ENCODE peak calls at places on chromosomes 7 and 10, in four cellular contexts. A is Peyer's patch, B is HCT116, F is body of pancreas. S is an unnamed sample.

GRCh38 chr10:49700997-49701396 is 21.5 kb downstream of the C10orf53 start:
- DNase-seq in A (no peak), B (peak), F (no peak), S (no peak)

GRCh38 chr7:144391014-144391413 is 12.5 kb downstream of the NOBOX start:
- DNase-seq in A (no peak), B (no peak), F (no peak), S (no peak)

GRCh38 chr7:79454325-79454960 is 976 bp upstream of the MAGI2 start:
- DNase-seq in A (peak), B (no peak), F (peak), S (peak)

GRCh38 chr7:47474937-47475879 is 106.7 kb downstream of the TNS3 start:
- DNase-seq in A (peak), B (peak), F (peak), S (peak)

GRCh38 chr10:9621216-9621615 is 1396.5 kb upstream of the CELF2 start:
- DNase-seq in A (no peak), B (no peak), F (no peak), S (no peak)

GRCh38 chr10:62545155-62545554 is 171.0 kb downstream of the ZNF365 start:
- DNase-seq in A (no peak), B (no peak), F (no peak), S (no peak)

GRCh38 chr7:150410131-150410530 is 31.0 kb downstream of the ZNF775 start:
- DNase-seq in A (no peak), B (no peak), F (no peak), S (no peak)

GRCh38 chr10:71736570-71737355 is 17.2 kb upstream of the C10orf105 start:
- DNase-seq in A (no peak), B (no peak), F (no peak), S (no peak)

GRCh38 chr10:88623835-88624234 is 37.3 kb downstream of the LIPJ start:
- DNase-seq in A (no peak), B (no peak), F (no peak), S (no peak)

DNA sequence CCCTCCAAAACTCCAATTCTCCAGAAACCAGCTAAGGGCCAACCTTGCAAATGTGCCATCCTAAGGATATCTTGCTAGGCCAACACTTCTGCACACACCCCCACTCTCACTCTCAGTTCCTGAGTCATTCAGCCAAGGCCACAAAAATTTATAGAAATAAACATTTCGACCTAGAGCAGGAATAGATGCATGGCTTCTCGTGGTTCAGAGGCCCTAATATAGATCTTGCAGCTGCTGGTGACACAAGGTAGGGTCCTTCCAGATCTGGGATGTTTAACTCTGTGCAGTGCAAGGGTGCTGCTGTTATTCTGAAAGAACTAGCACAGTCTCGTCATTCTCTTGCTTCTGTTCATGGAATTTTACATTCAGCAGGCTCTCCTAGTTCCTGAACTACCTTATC is 369.3 kb downstream of the CALN1 start:
- DNase-seq in A (no peak), B (no peak), F (no peak), S (no peak)
- TF ChIP-seq POLR2A in A (no peak), B (no peak), F (no peak), S (no peak)

GRCh38 chr7:100546868-100547800 is 8.1 kb downstream of the AGFG2 start:
- DNase-seq in A (no peak), B (no peak), F (peak), S (no peak)
- H3K27ac ChIP-seq in A (peak), B (peak), F (peak), S (peak)

DNA sequence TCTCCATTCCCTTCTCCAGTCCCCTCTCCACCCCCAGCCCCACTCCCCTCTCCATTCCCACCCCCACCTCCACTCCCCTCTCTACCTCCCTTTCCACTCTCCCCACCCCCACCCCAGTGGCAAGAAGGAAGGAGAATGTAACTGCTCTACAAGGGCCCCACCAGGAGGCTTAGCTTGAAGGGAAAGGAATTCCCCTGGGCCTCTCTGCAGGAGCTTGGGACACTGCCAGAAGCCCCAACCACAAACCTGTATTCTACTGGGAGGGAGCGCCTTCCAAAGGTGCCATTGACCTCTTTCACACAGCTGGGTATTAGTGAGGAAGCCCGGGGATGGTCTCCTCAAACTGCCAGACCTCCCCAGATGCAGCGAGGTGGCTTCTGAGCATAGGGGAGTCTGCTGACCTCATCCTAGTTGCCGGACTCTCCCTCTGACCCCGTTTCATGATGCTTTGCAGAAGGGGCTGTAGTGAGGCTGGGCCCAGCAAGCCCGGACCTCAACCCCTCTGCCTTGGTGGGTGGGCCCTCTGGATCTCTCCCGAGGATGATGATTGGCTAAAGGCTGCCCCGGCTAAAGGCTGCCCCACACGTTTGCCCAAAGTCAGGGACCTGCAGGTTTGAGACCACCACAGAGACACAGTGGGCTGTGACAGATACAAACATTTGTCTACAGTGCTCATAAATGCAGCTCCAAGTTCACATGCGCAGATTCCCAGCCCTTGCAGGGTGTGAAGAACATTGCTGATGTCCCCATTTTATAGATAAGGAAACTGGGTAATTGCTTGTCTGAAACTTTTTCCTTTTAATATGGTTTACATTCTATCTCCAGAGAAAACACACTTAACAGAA is 2.9 kb downstream of the DEPP1 start:
- DNase-seq in A (no peak), B (peak), F (peak), S (no peak)
- TF ChIP-seq POLR2A in A (no peak), B (no peak), F (peak), S (no peak)

GRCh38 chr10:119315128-119316001 is 108.0 kb downstream of the GRK5 start:
- DNase-seq in A (peak), B (peak), F (no peak), S (no peak)
- H3K27ac ChIP-seq in A (peak), B (peak), F (no peak), S (peak)

GRCh38 chr7:21945374-21946227 is at the start of gene CDCA7L:
- DNase-seq in A (peak), B (peak), F (peak), S (peak)
- TF ChIP-seq POLR2A in A (peak), B (peak), F (peak), S (peak)

DNA sequence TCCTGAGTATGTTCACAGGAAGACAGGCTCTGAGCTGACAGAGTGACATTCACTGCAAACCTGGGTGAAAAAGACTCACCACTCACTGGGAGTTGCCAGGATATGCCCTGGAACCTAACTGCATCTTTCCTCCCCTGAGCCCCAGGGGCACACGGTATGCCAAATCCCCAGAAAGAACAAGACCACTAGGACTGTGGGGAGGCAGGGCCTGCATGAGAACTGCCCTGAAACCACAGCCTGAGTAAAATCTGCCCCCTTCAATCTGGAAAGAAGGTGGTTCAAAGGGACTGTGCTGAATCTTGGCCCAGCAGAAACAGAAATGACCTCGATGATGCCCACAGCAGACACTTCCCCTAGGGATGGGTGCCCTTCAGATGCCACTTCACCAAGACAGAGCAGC is 6.5 kb downstream of the FAM53B start:
- DNase-seq in A (no peak), B (no peak), F (no peak), S (no peak)
- H3K27ac ChIP-seq in A (peak), B (no peak), F (peak), S (no peak)

GRCh38 chr7:156519070-156519469 is 121.5 kb upstream of the RNF32 start:
- DNase-seq in A (no peak), B (no peak), F (no peak), S (no peak)

GRCh38 chr7:156514851-156515250 is 125.7 kb upstream of the RNF32 start:
- DNase-seq in A (no peak), B (no peak), F (no peak), S (no peak)

GRCh38 chr7:156518466-156518865 is 122.1 kb upstream of the RNF32 start:
- DNase-seq in A (no peak), B (no peak), F (no peak), S (no peak)

GRCh38 chr7:156516791-156517378 is 123.7 kb upstream of the RNF32 start:
- DNase-seq in A (no peak), B (no peak), F (no peak), S (no peak)

DNA sequence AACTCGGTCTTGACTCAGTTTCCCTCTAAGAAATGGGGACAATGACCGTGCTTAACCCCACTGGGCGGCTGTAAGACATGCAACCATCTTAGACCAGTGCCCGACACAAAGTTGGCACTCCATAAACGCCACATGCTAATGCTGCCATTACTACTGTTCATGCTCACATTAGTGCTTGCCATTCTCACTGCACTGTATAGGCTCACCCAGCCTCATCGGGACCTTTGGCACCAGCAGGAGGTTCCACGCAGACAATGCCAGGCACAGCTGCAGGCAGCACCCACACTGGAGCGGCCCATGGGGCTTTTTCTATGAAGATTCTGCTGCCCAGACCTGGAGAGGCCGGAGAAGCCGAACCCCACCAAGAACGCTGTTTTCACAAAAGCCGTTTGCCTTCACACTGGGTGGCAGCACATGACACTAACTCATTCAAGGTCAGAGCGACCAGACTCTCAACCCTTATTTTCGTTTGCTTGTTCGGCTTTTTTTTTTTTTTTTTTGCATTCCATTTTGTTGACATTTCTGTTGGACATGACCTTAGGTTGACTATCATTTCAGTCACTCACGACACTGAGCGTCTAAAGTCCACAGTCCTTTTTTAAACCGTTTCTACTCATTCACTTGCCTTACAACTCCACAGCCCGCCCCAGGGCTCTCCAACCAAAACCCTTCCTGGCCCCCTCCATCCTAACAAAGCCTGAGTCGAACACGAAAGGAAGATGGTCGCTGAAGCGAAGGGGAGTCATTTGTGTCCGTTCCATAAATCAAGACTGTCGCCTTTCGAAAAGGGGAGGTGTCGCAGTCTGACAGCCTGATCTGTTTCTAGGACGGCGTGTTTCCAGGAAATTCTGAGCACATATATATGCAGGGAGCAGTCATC is 124.4 kb upstream of the RNF32 start:
- DNase-seq in A (peak), B (no peak), F (peak), S (peak)
- TF ChIP-seq POLR2A in A (peak), B (no peak), F (no peak), S (peak)

GRCh38 chr7:91164531-91164930 is 99.7 kb upstream of the FZD1 start:
- DNase-seq in A (no peak), B (no peak), F (no peak), S (no peak)

GRCh38 chr7:91162415-91162814 is 101.8 kb upstream of the FZD1 start:
- DNase-seq in A (no peak), B (no peak), F (no peak), S (no peak)

GRCh38 chr7:91165846-91166230 is 98.4 kb upstream of the FZD1 start:
- DNase-seq in A (no peak), B (no peak), F (no peak), S (no peak)

GRCh38 chr7:91168766-91169518 is 95.3 kb upstream of the FZD1 start:
- DNase-seq in A (no peak), B (no peak), F (no peak), S (no peak)

DNA sequence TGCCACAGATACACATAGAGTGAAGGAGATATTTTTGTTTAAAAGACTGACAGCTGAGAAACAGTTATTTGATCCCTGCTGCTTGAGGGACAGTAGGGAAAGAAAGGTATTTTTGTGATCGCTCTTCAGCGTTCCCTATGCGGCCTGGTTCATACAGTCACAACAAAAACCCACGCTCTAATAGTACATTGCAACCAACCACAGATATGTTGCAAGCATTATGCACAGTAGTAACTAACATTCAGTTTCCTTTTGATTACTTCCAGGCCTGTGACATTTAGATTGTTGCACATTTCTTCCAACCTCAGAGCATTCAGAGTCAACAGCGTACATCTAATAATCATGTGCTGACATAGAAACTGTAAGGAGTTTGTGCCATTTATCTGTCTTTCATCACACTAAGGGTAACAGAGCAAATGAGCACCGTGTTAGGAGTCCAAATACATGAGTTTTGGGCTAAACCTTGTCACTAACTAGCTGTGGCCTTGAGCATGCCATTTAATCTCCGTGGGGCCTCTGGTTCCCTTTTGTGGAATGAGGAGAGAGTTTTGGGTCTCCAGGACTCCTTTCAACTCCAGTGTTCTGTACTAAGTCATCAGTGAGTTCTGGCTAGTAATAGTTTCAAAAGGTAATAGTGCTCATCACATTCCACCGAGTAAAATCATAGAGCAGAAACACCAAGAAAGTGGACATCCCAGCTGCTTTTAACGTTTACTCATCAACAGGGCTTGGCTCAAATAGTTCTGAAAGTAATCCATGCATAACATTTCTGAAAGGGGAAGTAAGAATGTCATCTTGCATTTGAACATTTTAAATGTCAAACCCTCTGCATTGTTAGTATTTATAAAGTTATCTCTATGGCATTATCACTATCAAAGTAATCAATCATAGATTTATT is 99.0 kb upstream of the FZD1 start:
- DNase-seq in A (no peak), B (no peak), F (no peak), S (no peak)
- H3K27ac ChIP-seq in A (no peak), B (no peak), F (no peak), S (no peak)

DNA sequence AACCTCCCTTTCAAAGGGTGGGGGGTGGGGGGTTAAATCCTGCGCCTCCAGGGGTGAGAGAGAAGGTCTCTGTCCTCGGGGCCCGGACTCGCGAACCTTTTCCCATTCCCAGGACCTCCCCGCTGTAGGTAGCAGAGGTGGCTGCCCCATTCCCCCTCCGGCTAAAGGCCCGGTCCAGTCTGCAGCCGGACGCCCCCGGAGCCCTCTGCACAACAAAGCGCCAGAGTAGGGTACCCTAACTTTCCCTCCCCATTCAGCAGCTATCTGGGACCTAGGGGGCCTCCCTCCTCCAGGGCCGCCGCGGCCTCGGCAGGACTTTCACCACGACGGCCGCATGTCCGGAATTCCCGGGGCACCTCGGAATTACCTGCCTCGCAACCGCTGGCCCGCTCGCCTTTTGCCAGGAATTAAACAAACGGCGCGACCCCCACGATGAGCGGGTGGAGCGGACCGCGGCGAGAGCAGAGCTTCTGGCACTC is 1.7 kb downstream of the CDK6 start:
- DNase-seq in A (peak), B (no peak), F (peak), S (peak)
- TF ChIP-seq POLR2A in A (no peak), B (no peak), F (no peak), S (no peak)

S was measured in right lobe of liver.